ENCODE peak calls at places on chromosomes 7 and 10, in eight cellular contexts. M is GM10248, U is ascending aorta, N is mesothelial cell of epicardium, C is fibroblast of the aortic adventitia, L is cardiac muscle cell, X is neural progenitor cell, S is colonic mucosa. R is an unnamed sample.

GRCh38 chr10:49761789-49762565 is at the start of gene OGDHL:
- DNase-seq in M (peak), N (peak), S (peak), L (peak), C (peak), X (peak), U (no peak), R (peak)

GRCh38 chr10:132700168-132701098 is 85.5 kb downstream of the NKX6-2 start:
- DNase-seq in X (no peak), L (peak), C (peak), M (no peak), S (peak), U (no peak), N (no peak), R (no peak)

GRCh38 chr7:41003031-41003925 is 699.6 kb downstream of the INHBA start:
- DNase-seq in N (no peak), U (no peak), X (peak), C (peak), S (peak), M (peak), L (peak), R (no peak)

GRCh38 chr7:91383875-91384274 is 119.6 kb downstream of the FZD1 start:
- DNase-seq in N (no peak), X (no peak), M (no peak), S (no peak), U (no peak), C (no peak), L (no peak), R (no peak)

GRCh38 chr7:50793115-50793946 is 10.6 kb upstream of the GRB10 start:
- DNase-seq in N (peak), L (peak), M (no peak), X (peak), U (no peak), C (peak), S (peak), R (peak)

GRCh38 chr7:109639561-109639960 is 1069.9 kb downstream of the DNAJB9 start:
- DNase-seq in N (no peak), U (no peak), S (no peak), X (no peak), C (no peak), L (no peak), M (no peak), R (no peak)

GRCh38 chr7:110373514-110374258 is 717.2 kb upstream of the LRRN3 start:
- DNase-seq in N (no peak), S (no peak), M (no peak), X (peak), C (no peak), L (no peak), U (no peak), R (no peak)

GRCh38 chr7:50197547-50197946 is 104.5 kb upstream of the ZPBP start:
- DNase-seq in N (no peak), M (peak), C (no peak), X (no peak), S (no peak), L (no peak), U (no peak), R (no peak)

GRCh38 chr7:157603005-157603404 is 266.2 kb downstream of the DNAJB6 start:
- DNase-seq in L (no peak), S (no peak), C (no peak), U (no peak), N (no peak), M (no peak), X (no peak), R (no peak)

GRCh38 chr7:8532116-8532515 is 98.7 kb downstream of the NXPH1 start:
- DNase-seq in C (no peak), S (no peak), N (no peak), L (no peak), U (no peak), M (no peak), X (no peak), R (no peak)

GRCh38 chr7:149564340-149565095 is 66.9 kb upstream of the ZNF746 start:
- DNase-seq in S (peak), C (peak), L (no peak), X (no peak), N (no peak), M (no peak), U (no peak), R (no peak)

GRCh38 chr10:586716-587115 is 102.8 kb downstream of the DIP2C start:
- DNase-seq in S (no peak), U (no peak), X (no peak), N (no peak), M (no peak), C (no peak), L (no peak), R (no peak)

GRCh38 chr10:14118953-14119352 is 211.8 kb downstream of the FRMD4A start:
- DNase-seq in S (no peak), C (no peak), X (no peak), L (no peak), U (no peak), N (no peak), M (no peak), R (no peak)

GRCh38 chr10:98276316-98276715 is 8.3 kb upstream of the LOXL4 start:
- DNase-seq in C (no peak), N (no peak), S (no peak), M (no peak), U (no peak), X (no peak), L (no peak), R (no peak)

GRCh38 chr7:29109356-29109755 is 37.0 kb downstream of the CPVL start:
- DNase-seq in U (no peak), S (no peak), C (no peak), L (no peak), X (no peak), N (no peak), M (no peak), R (no peak)

GRCh38 chr10:13930123-13930522 is 343.4 kb downstream of the PRPF18 start:
- DNase-seq in S (no peak), L (no peak), N (no peak), U (no peak), C (peak), X (peak), M (no peak), R (no peak)

GRCh38 chr10:92356041-92356440 is 65.1 kb downstream of the MARCHF5 start:
- DNase-seq in S (no peak), N (no peak), C (no peak), X (no peak), L (no peak), U (no peak), M (no peak), R (no peak)

GRCh38 chr10:7541137-7542087 is 125.4 kb downstream of the ITIH5 start:
- DNase-seq in L (peak), X (peak), C (no peak), M (no peak), S (peak), U (no peak), N (no peak), R (no peak)

GRCh38 chr10:23120001-23120934 is 24.9 kb downstream of the MSRB2 start:
- DNase-seq in C (no peak), L (no peak), U (no peak), S (no peak), M (no peak), X (no peak), N (no peak), R (no peak)

GRCh38 chr10:28951484-28951883 is 274.2 kb downstream of the BAMBI start:
- DNase-seq in U (no peak), N (no peak), L (no peak), M (no peak), C (no peak), X (no peak), S (no peak), R (no peak)

GRCh38 chr7:137903382-137904169 is 56.8 kb upstream of the DGKI start:
- DNase-seq in C (peak), L (peak), U (no peak), S (peak), N (no peak), X (peak), M (peak), R (no peak)

GRCh38 chr10:1963341-1963740 is 226.0 kb upstream of the ADARB2 start:
- DNase-seq in N (no peak), X (no peak), M (no peak), S (no peak), L (no peak), U (no peak), C (no peak), R (no peak)

GRCh38 chr10:1964476-1964875 is 227.2 kb upstream of the ADARB2 start:
- DNase-seq in M (no peak), N (no peak), C (no peak), L (no peak), U (no peak), X (no peak), S (no peak), R (no peak)

GRCh38 chr10:1966698-1967097 is 229.4 kb upstream of the ADARB2 start:
- DNase-seq in N (no peak), X (no peak), U (no peak), S (no peak), L (no peak), M (no peak), C (no peak), R (peak)

GRCh38 chr10:1957057-1957456 is 219.7 kb upstream of the ADARB2 start:
- DNase-seq in S (no peak), X (no peak), M (no peak), U (no peak), N (no peak), L (no peak), C (no peak), R (no peak)

DNA sequence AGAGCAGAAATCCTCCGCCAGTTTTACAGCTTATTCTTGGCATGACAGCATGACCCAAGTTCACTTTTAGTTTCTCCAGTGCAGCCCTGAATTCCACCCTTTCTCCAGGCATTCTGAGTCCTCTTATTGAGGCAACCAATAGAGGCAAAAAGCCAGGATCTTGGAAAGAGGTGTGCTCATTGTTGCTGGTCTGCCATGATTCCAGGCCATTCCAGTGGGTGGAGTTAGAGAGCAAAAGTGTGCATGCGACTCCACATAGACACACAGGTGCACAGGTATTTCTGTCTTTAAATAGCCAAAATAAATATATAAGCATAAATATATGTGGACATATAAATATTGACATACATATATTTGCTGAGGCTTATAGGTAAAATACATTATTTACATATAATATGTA is 224.7 kb upstream of the ADARB2 start:
- DNase-seq in C (no peak), N (no peak), L (no peak), M (no peak), X (peak), S (no peak), U (no peak), R (no peak)
- TF ChIP-seq CTCF in C (no peak), N (no peak), L (no peak), M (no peak), X (peak), S (no peak), U (no peak), R (peak)

DNA sequence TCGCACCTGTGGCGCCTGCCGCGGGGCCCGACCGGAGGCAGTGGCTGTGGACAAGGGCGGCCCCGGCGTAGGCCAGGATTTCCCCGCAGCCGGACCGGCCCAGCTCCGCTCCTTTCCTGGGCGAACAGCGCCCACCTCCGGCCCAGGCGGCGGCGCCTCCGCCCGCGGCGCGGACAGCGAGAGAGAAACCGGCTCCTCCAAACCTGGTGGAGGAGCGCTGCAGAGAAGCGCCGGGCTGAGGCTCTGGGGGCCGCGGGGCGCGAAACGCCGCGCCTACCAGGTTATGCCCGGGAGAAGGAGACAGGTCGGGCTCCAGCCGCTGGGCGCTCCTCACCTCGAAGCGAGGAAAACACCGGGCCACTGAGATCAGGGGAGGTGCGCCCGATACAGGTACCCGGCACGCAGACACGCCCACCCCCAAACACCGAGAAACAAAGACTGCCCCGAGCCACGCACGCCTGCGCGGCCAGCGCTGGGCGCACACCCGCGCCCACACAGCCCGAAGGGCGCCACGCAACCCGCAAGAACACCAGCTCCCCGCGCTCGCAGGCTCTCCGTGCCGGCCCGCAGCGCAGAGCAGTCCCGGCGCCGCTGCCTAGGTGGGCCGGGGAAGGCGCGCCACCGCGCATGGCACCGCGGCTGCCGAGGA is 3.3 kb downstream of the GRID1 start:
- DNase-seq in X (peak), N (no peak), L (peak), M (peak), S (no peak), U (no peak), C (no peak), R (peak)
- TF ChIP-seq CTCF in X (peak), N (peak), L (peak), M (peak), S (no peak), U (no peak), C (no peak), R (no peak)

DNA sequence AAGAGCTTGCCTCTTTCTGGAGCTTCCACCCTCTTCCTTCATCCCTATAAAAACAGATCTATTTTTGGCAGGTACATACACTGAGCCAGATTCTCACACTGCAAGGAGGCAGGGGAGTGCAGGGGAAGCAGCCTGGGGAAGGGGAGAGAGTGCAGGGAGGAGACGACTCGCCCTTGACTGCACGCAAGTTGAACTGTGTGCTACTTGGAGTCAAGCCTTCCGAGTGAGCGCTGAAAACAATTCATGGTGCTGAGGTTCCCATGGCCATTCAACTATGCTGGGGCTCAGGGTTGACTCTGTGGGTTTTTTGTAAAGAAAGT is 51.3 kb downstream of the HSPA12A start:
- DNase-seq in S (no peak), L (no peak), X (peak), U (no peak), M (no peak), N (no peak), C (no peak), R (no peak)
- TF ChIP-seq CTCF in S (no peak), L (no peak), X (no peak), U (no peak), M (no peak), N (no peak), C (no peak), R (no peak)

DNA sequence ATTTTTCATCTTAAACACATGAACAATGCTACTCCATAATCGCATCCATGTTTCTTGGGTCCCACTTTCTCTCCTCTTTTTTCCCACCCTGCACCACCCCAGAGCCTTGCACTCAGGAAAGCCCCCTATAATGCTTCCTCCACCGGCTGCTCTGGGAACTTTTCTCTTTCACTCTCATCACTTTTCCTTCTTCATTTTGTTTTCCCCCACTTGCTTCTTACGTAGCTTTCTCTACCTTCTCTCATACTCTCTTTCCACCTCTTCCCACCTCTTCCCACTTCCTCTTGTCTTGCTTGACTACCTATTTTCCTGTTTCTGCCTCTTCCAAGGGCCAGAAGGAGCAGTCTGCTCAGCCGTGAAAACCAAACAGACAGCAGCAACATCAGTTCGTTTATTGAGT is 229.5 kb upstream of the RHOBTB1 start:
- DNase-seq in U (no peak), L (no peak), C (no peak), X (no peak), N (no peak), M (no peak), S (no peak), R (no peak)
- TF ChIP-seq CTCF in U (no peak), L (no peak), C (no peak), X (no peak), N (no peak), M (no peak), S (no peak), R (no peak)

DNA sequence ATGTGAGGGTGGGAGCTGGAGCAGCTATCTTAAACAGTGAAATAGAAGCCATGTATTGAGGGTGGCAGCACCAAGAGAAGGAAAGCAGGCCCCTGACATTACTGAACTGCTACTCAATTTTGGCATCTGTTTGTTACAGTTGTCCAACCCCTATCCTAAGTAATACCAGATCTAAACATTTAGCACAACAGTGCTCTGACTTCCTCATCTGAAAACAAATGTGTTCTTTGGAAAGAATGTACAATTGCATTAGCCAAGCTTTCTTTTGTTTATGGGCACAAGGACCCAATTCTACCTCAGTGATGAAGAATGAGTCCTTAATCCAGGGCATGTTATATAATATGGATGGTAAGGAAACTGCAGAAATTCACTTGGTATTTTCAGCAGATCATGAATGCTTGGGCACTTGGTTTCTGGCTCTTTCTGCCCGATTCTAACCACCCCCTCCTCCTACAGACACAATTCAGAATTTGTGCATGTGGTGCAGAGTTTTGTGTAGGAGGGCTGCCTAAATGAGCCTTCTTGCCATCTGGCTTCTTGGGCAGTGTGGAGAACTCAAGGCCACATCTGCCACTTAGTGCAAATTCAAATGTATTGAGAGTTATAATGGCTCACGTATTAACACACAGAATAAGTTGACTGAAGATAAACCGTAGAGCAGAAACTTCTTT is 36.9 kb upstream of the KMT2E start:
- DNase-seq in S (no peak), X (no peak), N (no peak), C (peak), L (no peak), M (no peak), U (no peak), R (no peak)
- TF ChIP-seq CTCF in S (no peak), X (no peak), N (no peak), C (no peak), L (no peak), M (no peak), U (no peak), R (no peak)